ENCODE peak calls at places on chromosome 7, in four cellular contexts. L is caudate nucleus, V is tibial artery, O is HepG2. S is an unnamed sample.

GRCh38 chr7:38410056-38410455 is 136.6 kb upstream of the TARP start:
- DNase-seq in O (no peak), L (no peak), V (no peak), S (no peak)

GRCh38 chr7:28078036-28078901 is 102.3 kb downstream of the JAZF1 start:
- DNase-seq in O (peak; percentile 24), V (no peak), L (no peak), S (no peak)

GRCh38 chr7:155886391-155887173 is 74.3 kb upstream of the SHH start:
- DNase-seq in O (no peak), V (no peak), L (no peak), S (no peak)

GRCh38 chr7:6536899-6537298 is 14.4 kb downstream of the GRID2IP start:
- DNase-seq in V (no peak), L (no peak), O (no peak), S (no peak)

GRCh38 chr7:151138541-151138910 is 29.0 kb downstream of the GBX1 start:
- DNase-seq in V (no peak), L (no peak), O (no peak), S (no peak)

GRCh38 chr7:131557521-131558385 is 1.3 kb upstream of the PODXL start:
- DNase-seq in L (no peak), O (no peak), V (peak; percentile 35), S (no peak)

GRCh38 chr7:131859162-131859821 is 302.9 kb upstream of the PODXL start:
- DNase-seq in L (peak; percentile 29), O (peak; percentile 18), V (peak; percentile 63), S (peak; percentile 26)

GRCh38 chr7:48140001-48140681 is 31.1 kb upstream of the ABCA13 start:
- DNase-seq in O (peak; percentile 99), L (no peak), V (no peak), S (no peak)

GRCh38 chr7:100435401-100436304 is 644 bp downstream of the PPP1R35 start:
- DNase-seq in V (no peak), L (no peak), O (no peak), S (no peak)

GRCh38 chr7:13903997-13904396 is 85.5 kb downstream of the ETV1 start:
- DNase-seq in O (no peak), L (no peak), V (no peak), S (no peak)

GRCh38 chr7:97971990-97972943 is 17.7 kb downstream of the OCM2 start:
- DNase-seq in L (peak; percentile 60), O (peak; percentile 71), V (peak; percentile 74), S (peak; percentile 15)

GRCh38 chr7:13979671-13980438 is 9.6 kb downstream of the ETV1 start:
- DNase-seq in O (no peak), L (no peak), V (no peak), S (no peak)

GRCh38 chr7:41700044-41700471 is 2.8 kb downstream of the INHBA start:
- DNase-seq in L (no peak), O (no peak), V (no peak), S (no peak)

GRCh38 chr7:105985250-105985649 is 22.2 kb downstream of the CDHR3 start:
- DNase-seq in V (no peak), L (no peak), O (no peak), S (no peak)

GRCh38 chr7:28533731-28534531 is 121.6 kb downstream of the CREB5 start:
- DNase-seq in V (peak; percentile 56), L (peak; percentile 18), O (no peak), S (no peak)

GRCh38 chr7:26487780-26488535 is 196.3 kb downstream of the SNX10 start:
- DNase-seq in V (no peak), L (no peak), O (no peak), S (no peak)

GRCh38 chr7:4816419-4817080 is 41.1 kb downstream of the AP5Z1 start:
- DNase-seq in V (no peak), L (no peak), O (no peak), S (no peak)

GRCh38 chr7:118350260-118350659 is 125.8 kb downstream of the ANKRD7 start:
- DNase-seq in O (no peak), L (no peak), V (no peak), S (no peak)

GRCh38 chr7:74012842-74013249 is 15.1 kb upstream of the ELN start:
- DNase-seq in L (no peak), V (peak; percentile 57), O (no peak), S (no peak)

GRCh38 chr7:99372275-99373085 is 2.0 kb upstream of the ARPC1B start:
- DNase-seq in O (peak; percentile 97), L (no peak), V (no peak), S (no peak)

GRCh38 chr7:83468251-83468739 is 180.6 kb downstream of the SEMA3E start:
- DNase-seq in V (peak; percentile 71), O (peak; percentile 26), L (peak; percentile 42), S (peak; percentile 94)

GRCh38 chr7:44634839-44635591 is 28.6 kb downstream of the OGDH start:
- DNase-seq in L (no peak), O (no peak), V (no peak), S (no peak)

GRCh38 chr7:132161231-132161915 is 414.9 kb downstream of the PLXNA4 start:
- DNase-seq in V (no peak), L (no peak), O (no peak), S (no peak)

GRCh38 chr7:135245826-135246825 is 12.5 kb downstream of the STRA8 start:
- DNase-seq in O (no peak), L (no peak), V (no peak), S (no peak)

GRCh38 chr7:43700059-43700501 is 29.2 kb downstream of the COA1 start:
- DNase-seq in O (peak; percentile 46), L (no peak), V (no peak), S (peak; percentile 43)

GRCh38 chr7:19552576-19552975 is 156.3 kb downstream of the POLR1F start:
- DNase-seq in V (no peak), L (no peak), O (no peak), S (no peak)

GRCh38 chr7:11988186-11988585 is 156.2 kb upstream of the THSD7A start:
- DNase-seq in V (no peak), O (peak; percentile 5), L (no peak), S (no peak)

GRCh38 chr7:112495820-112496462 is 15.2 kb downstream of the LSMEM1 start:
- DNase-seq in V (peak; percentile 66), L (no peak), O (peak; percentile 48), S (no peak)

GRCh38 chr7:140039896-140040295 is 22.9 kb downstream of the PARP12 start:
- DNase-seq in O (no peak), L (no peak), V (no peak), S (no peak)

GRCh38 chr7:140042386-140042670 is 20.4 kb downstream of the PARP12 start:
- DNase-seq in O (no peak), L (no peak), V (no peak), S (no peak)

GRCh38 chr7:140044251-140044650 is 18.5 kb downstream of the PARP12 start:
- DNase-seq in V (no peak), O (no peak), L (no peak), S (no peak)

GRCh38 chr7:140039071-140039470 is 23.7 kb downstream of the PARP12 start:
- DNase-seq in L (no peak), O (no peak), V (no peak), S (no peak)

DNA sequence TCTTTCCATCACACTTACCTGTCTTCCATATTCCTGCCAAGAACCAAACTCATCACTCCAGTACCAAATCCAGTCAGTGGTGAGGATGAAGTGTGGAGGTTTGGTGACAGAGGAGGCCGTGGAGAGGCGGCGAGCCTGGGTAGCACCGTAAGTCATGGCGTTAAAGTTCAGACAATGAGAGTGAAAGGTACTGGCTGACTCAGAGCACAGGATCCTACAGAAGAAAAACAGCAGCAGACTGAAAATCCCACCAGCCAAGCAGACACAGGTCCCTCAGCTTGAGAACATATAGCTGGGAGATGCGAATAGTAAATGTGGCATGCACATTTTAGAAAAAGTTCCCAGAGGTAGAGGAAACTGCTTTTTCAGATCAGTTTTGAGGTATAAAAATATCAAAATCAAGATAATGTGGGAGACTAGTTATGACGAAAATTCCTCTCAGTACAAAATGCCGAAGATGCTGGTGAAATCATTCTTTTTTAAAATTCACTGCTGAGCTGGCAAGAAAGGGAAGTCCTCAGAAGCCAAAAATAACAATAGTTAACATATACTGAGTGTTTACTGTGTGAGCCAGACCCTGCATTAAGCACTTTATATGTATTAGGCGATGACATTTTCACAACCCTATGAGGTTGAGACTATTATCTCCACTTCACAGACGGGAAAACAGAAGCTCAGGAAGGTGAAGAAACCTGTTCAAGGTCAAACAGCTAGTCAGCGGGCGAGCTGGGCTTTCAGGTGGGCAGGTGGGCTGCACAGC is 20.9 kb downstream of the PARP12 start:
- DNase-seq in L (no peak), O (no peak), V (no peak), S (no peak)
- H3K27ac ChIP-seq in L (no peak overlapping the region), O (no peak overlapping the region), V (no peak overlapping the region), S (peak overlapping the region; percentile 21)

DNA sequence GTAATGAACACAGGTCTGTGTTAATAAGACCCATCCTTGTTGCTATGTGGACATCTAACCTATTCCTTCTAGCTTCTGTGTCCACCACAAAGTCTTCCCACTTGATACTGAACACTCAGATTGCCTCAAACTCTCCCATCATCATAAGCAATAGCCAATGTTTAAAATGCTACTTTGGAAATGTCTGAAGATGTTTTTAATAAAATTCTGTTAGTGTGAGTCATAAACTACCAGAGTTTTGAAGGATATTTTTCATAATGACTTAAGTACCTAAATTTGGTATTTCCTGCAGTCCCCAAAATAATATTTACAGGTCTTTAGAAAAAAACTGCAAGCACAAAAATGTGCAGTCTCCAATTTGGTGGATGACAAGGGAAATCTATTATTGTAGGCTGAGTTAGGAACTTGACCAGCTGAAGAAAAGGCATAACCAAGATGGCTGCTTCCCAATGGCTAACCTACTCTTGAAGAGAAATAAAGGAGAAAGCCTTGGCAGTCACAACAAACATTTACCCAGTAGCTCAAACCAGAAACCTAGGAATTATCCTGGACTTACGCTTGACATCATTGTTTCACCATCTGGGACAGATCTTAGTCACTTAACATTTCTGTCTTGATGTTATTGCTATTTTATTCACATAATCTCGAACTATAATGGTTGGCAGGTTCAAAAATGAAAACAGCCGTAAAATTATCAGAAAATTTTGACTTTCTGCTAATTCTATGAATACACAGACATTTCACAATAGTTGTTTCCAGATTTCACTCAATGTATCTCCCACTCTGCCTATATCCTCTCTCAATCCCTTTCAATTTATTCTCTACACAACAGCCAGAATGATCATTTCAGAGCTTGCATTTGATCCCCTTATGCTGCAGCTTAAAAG is 111.1 kb upstream of the STEAP1B start:
- DNase-seq in O (no peak), L (no peak), V (no peak), S (no peak)
- H3K27ac ChIP-seq in O (no peak overlapping the region), L (no peak overlapping the region), V (no peak overlapping the region), S (no peak overlapping the region)

GRCh38 chr7:22718200-22718711 is 8.7 kb upstream of the IL6 start:
- DNase-seq in L (no peak), O (no peak), V (no peak), S (peak; percentile 74)
- H3K27ac ChIP-seq in L (no peak overlapping the region), O (no peak overlapping the region), V (peak overlapping the region; percentile 36), S (peak overlapping the region; percentile 97)

DNA sequence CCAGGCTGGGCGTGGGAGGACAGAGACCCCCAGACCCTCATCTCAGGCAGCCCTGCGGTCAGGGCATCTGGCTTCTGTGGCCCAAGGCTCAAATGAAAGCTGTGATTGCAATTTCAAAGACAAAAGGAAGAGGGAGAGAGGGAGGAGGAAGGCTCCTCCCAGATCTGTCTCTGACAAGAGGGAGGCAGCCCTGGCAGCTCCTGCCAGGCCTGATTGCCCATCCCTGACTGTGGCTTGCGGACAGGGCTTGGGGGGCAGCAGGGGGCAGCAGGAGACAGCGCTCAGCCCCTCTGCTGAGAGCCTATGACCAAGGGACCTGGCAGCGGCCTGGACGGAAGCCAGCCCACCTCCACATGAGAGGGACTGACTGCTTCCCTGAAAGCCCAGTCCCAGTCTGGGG is 91.8 kb downstream of the PTPRN2 start:
- DNase-seq in O (peak; percentile 14), V (no peak), L (no peak), S (no peak)
- H3K27ac ChIP-seq in O (no peak overlapping the region), V (no peak overlapping the region), L (peak overlapping the region; percentile 64), S (no peak overlapping the region)